ENCODE peak calls at places on chromosome X, in eight cellular contexts. F, B, V, M, N, K, A and R are unnamed samples.

GRCh38 chrX:153029875-153030274 is 26.4 kb upstream of the PNMA3 start:
- DNase-seq in F (no peak), B (peak; percentile 21), V (no peak), M (no peak), N (no peak), K (no peak), A (no peak), R (no peak)

GRCh38 chrX:42384956-42385355 is 393.0 kb downstream of the PPP1R2C start:
- DNase-seq in F (no peak), B (peak; percentile 58), V (no peak), M (no peak), N (no peak), K (no peak), A (no peak), R (no peak)

GRCh38 chrX:148361641-148362040 is 138.8 kb upstream of the AFF2 start:
- DNase-seq in F (no peak), B (no peak), V (no peak), M (no peak), N (no peak), K (no peak), A (no peak), R (no peak)

GRCh38 chrX:16826207-16826606 is 39.9 kb downstream of the TXLNG start:
- DNase-seq in F (no peak), B (peak; percentile 50), V (peak; percentile 56), M (no peak), N (no peak), K (no peak), A (no peak), R (peak; percentile 47)

GRCh38 chrX:17654116-17654515 is 83.2 kb upstream of the SCML1 start:
- DNase-seq in F (no peak), B (no peak), V (no peak), M (no peak), N (no peak), K (no peak), A (no peak), R (no peak)

GRCh38 chrX:45888518-45888917 is 656.7 kb downstream of the ZNF674 start:
- DNase-seq in F (no peak), B (no peak), V (no peak), M (no peak), N (no peak), K (no peak), A (no peak), R (no peak)

GRCh38 chrX:87409113-87409841 is 108.3 kb upstream of the KLHL4 start:
- DNase-seq in F (no peak), B (peak; percentile 68), V (peak; percentile 0), M (no peak), N (no peak), K (no peak), A (peak; percentile 16), R (peak; percentile 6)

GRCh38 chrX:12610079-12610478 is 181.1 kb upstream of the PRPS2 start:
- DNase-seq in F (no peak), B (peak; percentile 98), V (peak; percentile 86), M (no peak), N (no peak), K (no peak), A (no peak), R (no peak)

GRCh38 chrX:101491943-101492342 is 6.7 kb downstream of the ARMCX4 start:
- DNase-seq in F (no peak), B (no peak), V (no peak), M (no peak), N (no peak), K (no peak), A (no peak), R (no peak)

GRCh38 chrX:43557792-43558191 is 98.3 kb upstream of the MAOA start:
- DNase-seq in F (peak; percentile 21), B (peak; percentile 31), V (peak; percentile 41), M (peak; percentile 53), N (peak; percentile 68), K (peak; percentile 23), A (peak; percentile 21), R (peak; percentile 50)

GRCh38 chrX:56788717-56789122 is 59.7 kb downstream of the NBDY start:
- DNase-seq in F (no peak), B (no peak), V (no peak), M (no peak), N (peak; percentile 50), K (no peak), A (no peak), R (no peak)

GRCh38 chrX:9955506-9955905 is 11.7 kb upstream of the CLDN34 start:
- DNase-seq in F (no peak), B (no peak), V (no peak), M (no peak), N (no peak), K (no peak), A (no peak), R (no peak)

GRCh38 chrX:140764401-140764919 is 54.9 kb downstream of the LINC00632 start:
- DNase-seq in F (peak; percentile 49), B (no peak), V (peak; percentile 55), M (peak; percentile 66), N (peak; percentile 63), K (no peak), A (no peak), R (peak; percentile 88)

GRCh38 chrX:64195862-64196261 is 9.6 kb downstream of the AMER1 start:
- DNase-seq in F (no peak), B (no peak), V (no peak), M (no peak), N (no peak), K (no peak), A (no peak), R (no peak)